ENCODE peak calls at places on chromosome 19, in ten cellular contexts. U is neural crest cell; L is heart left ventricle; S is WERI-Rb-1; H is GM13976; Q is K562; J is A549; G is H9; C is mucosa of descending colon; O is CD8-positive, alpha-beta T cell. P is an unnamed sample.

GRCh38 chr19:45630463-45630862 is 8.7 kb downstream of the EML2 start:
- DNase-seq in U (no peak), L (no peak), S (no peak), H (peak), Q (no peak), J (peak), G (no peak), C (no peak), O (no peak), P (no peak)

GRCh38 chr19:40521276-40521675 is 54.5 kb downstream of the SPTBN4 start:
- DNase-seq in U (no peak), L (no peak), S (peak), H (no peak), Q (no peak), J (peak), G (no peak), C (no peak), O (no peak), P (no peak)

GRCh38 chr19:16516923-16517610 is 20.9 kb downstream of the C19orf44 start:
- DNase-seq in U (no peak), L (no peak), S (no peak), H (no peak), Q (no peak), J (no peak), G (no peak), C (no peak), O (no peak), P (no peak)

GRCh38 chr19:50467566-50467965 is 8.7 kb upstream of the EMC10 start:
- DNase-seq in U (no peak), L (no peak), S (no peak), H (no peak), Q (no peak), J (no peak), G (no peak), C (no peak), O (no peak), P (no peak)

GRCh38 chr19:12975221-12975756 is 5.9 kb downstream of the DAND5 start:
- DNase-seq in U (no peak), L (no peak), S (no peak), H (no peak), Q (peak), J (no peak), G (no peak), C (no peak), O (no peak), P (no peak)

GRCh38 chr19:40597329-40597838 is 3.8 kb upstream of the LTBP4 start:
- DNase-seq in U (no peak), L (peak), S (no peak), H (no peak), Q (no peak), J (no peak), G (no peak), C (no peak), O (no peak), P (no peak)

GRCh38 chr19:405138-405965 is 3.6 kb downstream of the C2CD4C start:
- DNase-seq in U (no peak), L (no peak), S (peak), H (no peak), Q (no peak), J (no peak), G (peak), C (peak), O (no peak), P (no peak)

GRCh38 chr19:49861127-49861526 is 6.2 kb downstream of the PNKP start:
- DNase-seq in U (no peak), L (no peak), S (peak), H (no peak), Q (no peak), J (peak), G (peak), C (peak), O (no peak), P (no peak)

GRCh38 chr19:4910594-4911273 is 1.4 kb downstream of the UHRF1 start:
- DNase-seq in U (peak), L (no peak), S (no peak), H (no peak), Q (no peak), J (peak), G (no peak), C (no peak), O (no peak), P (no peak)

GRCh38 chr19:57748029-57748428 is 1.4 kb downstream of the ZNF776 start:
- DNase-seq in U (no peak), L (no peak), S (no peak), H (no peak), Q (no peak), J (no peak), G (no peak), C (no peak), O (no peak), P (no peak)

GRCh38 chr19:17211547-17212446 is 3.4 kb upstream of the USE1 start:
- DNase-seq in U (no peak), L (no peak), S (no peak), H (no peak), Q (no peak), J (no peak), G (no peak), C (no peak), O (no peak), P (no peak)

GRCh38 chr19:1394252-1395193 is 6.8 kb downstream of the GAMT start:
- DNase-seq in U (no peak), L (no peak), S (no peak), H (no peak), Q (peak), J (no peak), G (peak), C (no peak), O (no peak), P (no peak)

GRCh38 chr19:16345457-16345856 is 20.8 kb downstream of the KLF2 start:
- DNase-seq in U (no peak), L (no peak), S (no peak), H (no peak), Q (no peak), J (no peak), G (no peak), C (no peak), O (no peak), P (no peak)

GRCh38 chr19:2695288-2695866 is 7.1 kb downstream of the GNG7 start:
- DNase-seq in U (peak), L (peak), S (no peak), H (no peak), Q (no peak), J (no peak), G (no peak), C (no peak), O (no peak), P (no peak)

GRCh38 chr19:50565984-50566903 is 2.0 kb downstream of the LRRC4B start:
- DNase-seq in U (no peak), L (no peak), S (no peak), H (peak), Q (no peak), J (no peak), G (no peak), C (no peak), O (no peak), P (no peak)

GRCh38 chr19:55353803-55354697 is 469 bp downstream of the COX6B2 start:
- DNase-seq in U (no peak), L (peak), S (peak), H (peak), Q (peak), J (peak), G (peak), C (peak), O (peak), P (no peak)

GRCh38 chr19:1082928-1083816 is 12.0 kb downstream of the POLR2E start:
- DNase-seq in U (no peak), L (no peak), S (no peak), H (no peak), Q (no peak), J (no peak), G (no peak), C (peak), O (no peak), P (no peak)

GRCh38 chr19:3605361-3605760 is 1.3 kb downstream of the TBXA2R start:
- DNase-seq in U (no peak), L (no peak), S (no peak), H (no peak), Q (no peak), J (no peak), G (no peak), C (no peak), O (no peak), P (no peak)

GRCh38 chr19:50465986-50466771 is 10.1 kb upstream of the EMC10 start:
- DNase-seq in U (peak), L (no peak), S (peak), H (no peak), Q (peak), J (peak), G (peak), C (peak), O (no peak), P (peak)

GRCh38 chr19:17393914-17394313 is at the start of gene CCDC194:
- DNase-seq in U (no peak), L (no peak), S (no peak), H (no peak), Q (no peak), J (no peak), G (no peak), C (no peak), O (no peak), P (no peak)

GRCh38 chr19:56670961-56671612 is 470 bp downstream of the ZNF835 start:
- DNase-seq in U (no peak), L (no peak), S (no peak), H (no peak), Q (no peak), J (no peak), G (no peak), C (no peak), O (no peak), P (no peak)

GRCh38 chr19:58367698-58368454 is 5.3 kb upstream of the ZNF497 start:
- DNase-seq in U (no peak), L (no peak), S (no peak), H (no peak), Q (no peak), J (no peak), G (peak), C (no peak), O (no peak), P (no peak)

GRCh38 chr19:48274173-48274572 is 4.3 kb downstream of the ZNF114 start:
- DNase-seq in U (no peak), L (no peak), S (no peak), H (no peak), Q (no peak), J (no peak), G (no peak), C (no peak), O (no peak), P (no peak)

GRCh38 chr19:23437901-23438300 is 42.6 kb upstream of the ZNF91 start:
- DNase-seq in U (no peak), L (no peak), S (peak), H (no peak), Q (no peak), J (no peak), G (no peak), C (no peak), O (no peak), P (no peak)

GRCh38 chr19:23440207-23440606 is 44.9 kb upstream of the ZNF91 start:
- DNase-seq in U (no peak), L (no peak), S (peak), H (no peak), Q (peak), J (peak), G (peak), C (no peak), O (no peak), P (no peak)

GRCh38 chr19:23439623-23440022 is 44.4 kb upstream of the ZNF91 start:
- DNase-seq in U (no peak), L (no peak), S (peak), H (no peak), Q (peak), J (peak), G (peak), C (no peak), O (no peak), P (no peak)

GRCh38 chr19:23436944-23437343 is 41.7 kb upstream of the ZNF91 start:
- DNase-seq in U (no peak), L (no peak), S (peak), H (no peak), Q (peak), J (peak), G (peak), C (no peak), O (no peak), P (no peak)

GRCh38 chr19:23436318-23436717 is 41.0 kb upstream of the ZNF91 start:
- DNase-seq in U (no peak), L (no peak), S (peak), H (no peak), Q (no peak), J (no peak), G (no peak), C (no peak), O (no peak), P (no peak)
- TF ChIP-seq CTCF in U (peak), L (no peak), S (peak), H (no peak), Q (peak), J (no peak), G (peak), C (no peak), O (no peak), P (peak)

GRCh38 chr19:53909471-53910169 is 542 bp downstream of the CACNG7 start:
- DNase-seq in U (no peak), L (no peak), S (no peak), H (no peak), Q (no peak), J (no peak), G (no peak), C (no peak), O (no peak), P (no peak)

GRCh38 chr19:53915000-53915399 is 5.9 kb downstream of the CACNG7 start:
- DNase-seq in U (no peak), L (no peak), S (no peak), H (no peak), Q (peak), J (peak), G (peak), C (no peak), O (no peak), P (no peak)

GRCh38 chr19:53916004-53916403 is 6.9 kb downstream of the CACNG7 start:
- DNase-seq in U (no peak), L (no peak), S (no peak), H (no peak), Q (no peak), J (no peak), G (no peak), C (no peak), O (no peak), P (no peak)

GRCh38 chr19:53910170-53910518 is 1.1 kb downstream of the CACNG7 start:
- DNase-seq in U (no peak), L (no peak), S (no peak), H (no peak), Q (no peak), J (no peak), G (peak), C (no peak), O (no peak), P (no peak)

DNA sequence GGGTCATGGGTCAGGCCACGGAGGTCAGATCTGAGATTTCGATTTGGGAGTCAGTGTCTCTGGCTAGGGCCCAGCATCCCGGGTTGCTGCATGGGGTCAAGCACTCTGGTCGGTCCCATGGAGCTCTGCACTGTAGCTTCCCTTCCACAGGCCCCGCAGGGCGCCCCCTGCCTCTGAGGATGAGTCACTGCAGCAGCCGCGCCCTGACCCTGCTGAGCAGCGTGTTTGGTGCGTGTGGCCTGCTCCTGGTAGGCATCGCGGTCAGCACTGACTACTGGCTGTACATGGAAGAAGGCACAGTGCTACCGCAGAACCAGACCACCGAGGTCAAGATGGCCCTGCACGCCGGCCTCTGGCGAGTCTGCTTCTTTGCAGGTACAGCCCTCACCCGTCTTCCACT is 3.6 kb downstream of the CACNG7 start:
- DNase-seq in U (no peak), L (no peak), S (no peak), H (peak), Q (peak), J (peak), G (peak), C (no peak), O (no peak), P (no peak)
- TF ChIP-seq CTCF in U (peak), L (peak), S (peak), H (no peak), Q (peak), J (peak), G (peak), C (no peak), O (no peak), P (peak)

GRCh38 chr19:31553112-31553843 is 204.0 kb upstream of the TSHZ3 start:
- DNase-seq in U (no peak), L (no peak), S (no peak), H (no peak), Q (no peak), J (peak), G (no peak), C (no peak), O (no peak), P (no peak)

GRCh38 chr19:31553844-31554215 is 204.6 kb upstream of the TSHZ3 start:
- DNase-seq in U (no peak), L (no peak), S (no peak), H (no peak), Q (no peak), J (no peak), G (no peak), C (peak), O (no peak), P (no peak)

GRCh38 chr19:31545766-31546165 is 196.5 kb upstream of the TSHZ3 start:
- DNase-seq in U (no peak), L (no peak), S (no peak), H (no peak), Q (no peak), J (no peak), G (no peak), C (no peak), O (no peak), P (no peak)

GRCh38 chr19:31546561-31546960 is 197.3 kb upstream of the TSHZ3 start:
- DNase-seq in U (no peak), L (no peak), S (no peak), H (no peak), Q (no peak), J (no peak), G (no peak), C (no peak), O (no peak), P (no peak)

GRCh38 chr19:31548941-31549340 is 199.7 kb upstream of the TSHZ3 start:
- DNase-seq in U (no peak), L (no peak), S (peak), H (no peak), Q (peak), J (peak), G (peak), C (peak), O (no peak), P (no peak)
- TF ChIP-seq CTCF in U (peak), L (peak), S (peak), H (no peak), Q (no peak), J (no peak), G (peak), C (no peak), O (no peak), P (peak)

DNA sequence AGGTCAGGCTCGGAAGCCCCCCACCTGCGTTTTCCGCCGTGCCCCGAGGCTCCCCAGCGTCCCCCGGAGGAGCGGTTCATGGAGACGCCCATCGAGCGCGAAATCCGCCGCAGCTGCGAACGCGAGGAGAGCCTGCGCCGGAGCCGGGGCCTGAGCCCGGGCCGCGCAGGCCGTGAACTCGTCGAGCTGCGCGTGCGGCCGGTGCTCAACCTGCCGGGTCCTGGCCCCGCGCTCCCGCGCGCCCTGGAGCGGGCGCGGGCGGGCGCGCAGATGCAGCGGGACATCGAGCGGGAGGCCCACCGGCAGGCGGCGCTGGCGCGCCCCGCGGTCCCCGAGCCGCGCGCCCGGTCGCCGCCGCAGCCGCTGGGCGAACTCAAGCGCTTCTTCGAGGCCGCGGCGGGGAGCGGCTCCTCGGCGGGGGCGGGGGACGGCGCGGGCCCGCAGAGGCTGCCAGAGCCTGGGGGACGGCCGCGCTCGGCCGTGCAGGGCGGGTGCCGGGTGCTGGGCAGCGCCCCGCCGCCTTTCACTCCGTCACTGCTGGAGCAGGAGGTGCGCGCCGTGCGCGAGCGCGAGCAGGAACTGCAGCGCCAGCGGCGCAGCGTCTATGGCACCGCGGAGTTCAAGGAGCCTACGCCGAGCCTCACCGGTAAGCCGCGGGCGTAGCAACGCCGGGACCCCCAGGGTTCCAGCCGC is 792 bp downstream of the MISP3 start:
- DNase-seq in U (peak), L (peak), S (peak), H (peak), Q (peak), J (peak), G (peak), C (peak), O (peak), P (peak)
- TF ChIP-seq CTCF in U (peak), L (peak), S (peak), H (peak), Q (peak), J (peak), G (no peak), C (peak), O (no peak), P (peak)

GRCh38 chr19:33333615-33334014 is 31.3 kb upstream of the CEBPA start:
- DNase-seq in U (no peak), L (no peak), S (no peak), H (no peak), Q (no peak), J (no peak), G (no peak), C (no peak), O (no peak), P (no peak)
- TF ChIP-seq CTCF in U (no peak), L (no peak), S (no peak), H (no peak), Q (peak), J (no peak), G (no peak), C (no peak), O (no peak), P (no peak)

DNA sequence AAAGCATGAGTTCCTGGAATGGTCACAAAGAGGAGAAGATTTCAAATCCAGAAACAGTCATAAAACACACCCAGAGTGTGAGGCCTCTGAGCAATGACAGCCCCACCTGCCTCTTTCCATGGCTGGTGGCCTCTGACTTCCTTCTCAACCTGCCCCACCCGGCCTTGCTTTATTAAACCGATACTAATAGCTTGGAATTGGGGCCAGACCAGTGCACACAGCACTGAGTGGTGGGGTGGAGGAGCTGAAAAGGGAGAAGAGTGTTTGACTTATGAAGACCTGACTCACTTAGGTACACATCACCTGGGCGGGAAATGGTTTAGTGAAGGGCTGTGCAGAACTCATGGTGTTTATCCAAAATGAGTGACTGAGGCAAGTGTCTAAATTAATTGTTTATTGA is 20.7 kb upstream of the CEACAM6 start:
- DNase-seq in U (no peak), L (no peak), S (no peak), H (no peak), Q (no peak), J (no peak), G (no peak), C (peak), O (no peak), P (no peak)
- TF ChIP-seq CTCF in U (no peak), L (no peak), S (no peak), H (no peak), Q (no peak), J (no peak), G (no peak), C (no peak), O (no peak), P (no peak)

GRCh38 chr19:6705931-6706632 is 14.4 kb downstream of the C3 start:
- DNase-seq in U (no peak), L (no peak), S (no peak), H (no peak), Q (no peak), J (no peak), G (no peak), C (no peak), O (no peak), P (no peak)

GRCh38 chr19:6708346-6708745 is 12.1 kb downstream of the C3 start:
- DNase-seq in U (no peak), L (no peak), S (no peak), H (no peak), Q (no peak), J (no peak), G (no peak), C (no peak), O (no peak), P (no peak)

GRCh38 chr19:6707011-6707657 is 13.3 kb downstream of the C3 start:
- DNase-seq in U (no peak), L (no peak), S (no peak), H (no peak), Q (no peak), J (no peak), G (no peak), C (no peak), O (no peak), P (no peak)

GRCh38 chr19:6706633-6706958 is 13.9 kb downstream of the C3 start:
- DNase-seq in U (no peak), L (no peak), S (no peak), H (no peak), Q (no peak), J (no peak), G (no peak), C (no peak), O (no peak), P (no peak)

DNA sequence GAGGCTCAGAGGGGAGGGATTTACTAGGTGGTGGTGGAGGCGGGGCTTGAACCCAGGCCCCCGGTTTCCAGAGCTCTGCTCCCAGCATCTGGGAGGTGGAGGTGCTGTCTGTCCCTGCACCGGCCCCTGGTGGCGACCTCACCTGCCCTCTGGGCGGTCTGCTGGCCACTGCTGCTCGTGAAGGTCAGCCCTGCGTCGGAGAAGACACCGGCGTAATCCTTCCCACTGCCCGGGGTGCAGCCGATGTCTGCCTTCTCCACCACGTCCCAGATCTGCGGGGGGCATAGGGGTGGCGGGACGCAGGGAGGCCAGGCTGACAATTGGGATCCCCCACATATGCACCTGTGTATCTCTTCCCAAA is 12.8 kb downstream of the C3 start:
- DNase-seq in U (no peak), L (no peak), S (no peak), H (no peak), Q (no peak), J (no peak), G (no peak), C (no peak), O (no peak), P (no peak)
- TF ChIP-seq CTCF in U (no peak), L (no peak), S (peak), H (no peak), Q (no peak), J (no peak), G (no peak), C (no peak), O (no peak), P (no peak)

P was measured in progenitor cell of endocrine pancreas.